ENCODE peak calls at places on chromosomes 13 and 19, in ten cellular contexts. O is stimulated activated CD4-positive, alpha-beta T cell treated with anti-CD3 and anti-CD28 coated beads, Interleukin-2, amount 100 ng/mL, for 48 hours; F is GM23248; T is ELF-1; Z is CD8-positive, alpha-beta memory T cell; H is memory B cell; E is NB4; Y is transverse colon; A is activated CD4-positive, alpha-beta T cell treated with anti-CD3 and anti-CD28 coated beads, Interleukin-2, amount 10 ng/mL, durations not matched to agents 7 days and 5 days; V is body of pancreas. I is an unnamed sample.

GRCh38 chr13:112651306-112651705 is 38.5 kb upstream of the ATP11A start:
- DNase-seq in A (no peak), F (no peak), O (no peak), T (no peak), V (no peak), Y (no peak), E (no peak), H (no peak), Z (no peak), I (no peak)

GRCh38 chr19:1250374-1251232 is 2.2 kb downstream of the MIDN start:
- DNase-seq in E (peak), Z (peak), O (no peak), Y (peak), F (peak), H (peak), V (peak), T (no peak), A (peak), I (peak)

GRCh38 chr13:96940961-96941360 is 53.3 kb downstream of the OXGR1 start:
- DNase-seq in F (no peak), A (no peak), H (no peak), T (no peak), Y (no peak), E (no peak), O (no peak), V (no peak), Z (no peak), I (no peak)

GRCh38 chr13:96090240-96091101 is 564 bp downstream of the HS6ST3 start:
- DNase-seq in H (no peak), A (no peak), Y (no peak), O (no peak), V (peak), Z (no peak), E (no peak), F (peak), T (peak), I (no peak)

GRCh38 chr13:44267966-44268365 is 105.7 kb upstream of the SERP2 start:
- DNase-seq in Z (no peak), A (no peak), H (no peak), F (peak), Y (no peak), T (no peak), V (no peak), E (no peak), O (no peak), I (no peak)

GRCh38 chr13:106033634-106034033 is 501.8 kb downstream of the EFNB2 start:
- DNase-seq in V (peak), Z (no peak), E (peak), H (no peak), O (no peak), Y (no peak), F (peak), A (no peak), T (no peak), I (no peak)

GRCh38 chr19:10533656-10534386 is 9.9 kb upstream of the ATG4D start:
- DNase-seq in Z (no peak), E (no peak), A (no peak), Y (no peak), O (no peak), F (peak), T (no peak), H (no peak), V (no peak), I (no peak)

GRCh38 chr13:110446570-110446880 is 115.0 kb downstream of the RAB20 start:
- DNase-seq in T (no peak), V (no peak), H (no peak), F (no peak), E (no peak), O (no peak), Z (no peak), Y (no peak), A (no peak), I (no peak)

GRCh38 chr13:114096031-114096485 is 36.4 kb downstream of the RASA3 start:
- DNase-seq in F (no peak), T (no peak), A (no peak), Z (no peak), E (no peak), V (no peak), O (no peak), H (no peak), Y (no peak), I (no peak)

GRCh38 chr19:1811942-1812425 is at the start of gene ATP8B3:
- DNase-seq in F (no peak), V (no peak), E (no peak), H (no peak), O (no peak), T (no peak), Z (peak), A (no peak), Y (no peak), I (no peak)